ENCODE peak calls at places on chromosomes 12 and 14, in eight cellular contexts. Q, O, B, T, U, N, L and R are unnamed samples.

GRCh38 chr12:108633534-108634224 is at the start of gene SELPLG:
- DNase-seq in Q (no peak), O (peak; percentile 64), B (no peak), T (peak; percentile 64), U (no peak), N (peak; percentile 94), L (peak; percentile 72), R (no peak)

GRCh38 chr12:13986031-13986430 is 4.6 kb upstream of the GRIN2B start:
- DNase-seq in Q (no peak), O (no peak), B (no peak), T (no peak), U (no peak), N (no peak), L (no peak), R (no peak)

GRCh38 chr12:55743967-55744931 is 1.3 kb downstream of the GDF11 start:
- DNase-seq in Q (no peak), O (no peak), B (no peak), T (no peak), U (no peak), N (no peak), L (peak; percentile 27), R (no peak)

GRCh38 chr12:88496429-88497190 is 83.7 kb downstream of the KITLG start:
- DNase-seq in Q (no peak), O (no peak), B (no peak), T (no peak), U (no peak), N (no peak), L (no peak), R (no peak)

GRCh38 chr12:62006076-62006732 is 254.0 kb upstream of the USP15 start:
- DNase-seq in Q (no peak), O (no peak), B (no peak), T (no peak), U (no peak), N (no peak), L (no peak), R (no peak)

GRCh38 chr14:94356379-94357056 is 31.9 kb downstream of the SERPINA1 start:
- DNase-seq in Q (no peak), O (no peak), B (no peak), T (no peak), U (no peak), N (no peak), L (no peak), R (no peak)

GRCh38 chr12:93198086-93198485 is 179.6 kb upstream of the NUDT4 start:
- DNase-seq in Q (no peak), O (no peak), B (no peak), T (no peak), U (no peak), N (no peak), L (no peak), R (no peak)

GRCh38 chr14:90319634-90320541 is 11.9 kb downstream of the NRDE2 start:
- DNase-seq in Q (no peak), O (no peak), B (no peak), T (no peak), U (no peak), N (no peak), L (no peak), R (no peak)

GRCh38 chr12:15037091-15037723 is 64.4 kb downstream of the PDE6H start:
- DNase-seq in Q (no peak), O (no peak), B (no peak), T (no peak), U (no peak), N (no peak), L (no peak), R (no peak)

GRCh38 chr12:130978785-130979184 is 25.1 kb downstream of the ADGRD1 start:
- DNase-seq in Q (no peak), O (no peak), B (no peak), T (no peak), U (no peak), N (no peak), L (no peak), R (no peak)

GRCh38 chr12:24929953-24930352 is 18.9 kb downstream of the BCAT1 start:
- DNase-seq in Q (no peak), O (no peak), B (no peak), T (no peak), U (no peak), N (no peak), L (no peak), R (no peak)

GRCh38 chr14:101843665-101844064 is 82.2 kb downstream of the PPP2R5C start:
- DNase-seq in Q (no peak), O (no peak), B (no peak), T (no peak), U (no peak), N (peak; percentile 70), L (peak; percentile 38), R (no peak)

GRCh38 chr12:113990548-113991223 is 24.6 kb upstream of the RBM19 start:
- DNase-seq in Q (no peak), O (no peak), B (no peak), T (no peak), U (no peak), N (no peak), L (no peak), R (no peak)

GRCh38 chr12:57016348-57016747 is at the start of gene TAC3:
- DNase-seq in Q (no peak), O (no peak), B (no peak), T (no peak), U (no peak), N (no peak), L (no peak), R (no peak)

GRCh38 chr12:3951380-3952135 is 78.4 kb upstream of the PARP11 start:
- DNase-seq in Q (no peak), O (no peak), B (no peak), T (no peak), U (no peak), N (no peak), L (no peak), R (no peak)

GRCh38 chr14:32709072-32709471 is 229.6 kb upstream of the NPAS3 start:
- DNase-seq in Q (peak; percentile 35), O (no peak), B (no peak), T (no peak), U (peak; percentile 36), N (no peak), L (no peak), R (no peak)

GRCh38 chr12:27434673-27435565 is 11.6 kb upstream of the SMCO2 start:
- DNase-seq in Q (no peak), O (peak; percentile 20), B (no peak), T (no peak), U (no peak), N (no peak), L (no peak), R (no peak)

GRCh38 chr14:49761839-49762551 is 6.0 kb upstream of the KLHDC2 start:
- DNase-seq in Q (no peak), O (no peak), B (no peak), T (no peak), U (no peak), N (no peak), L (no peak), R (no peak)

GRCh38 chr14:65981192-65981843 is 504.9 kb upstream of the CCDC196 start:
- DNase-seq in Q (no peak), O (no peak), B (no peak), T (no peak), U (no peak), N (no peak), L (no peak), R (no peak)

GRCh38 chr12:121915841-121916321 is 2.5 kb upstream of the CFAP251 start:
- DNase-seq in Q (no peak), O (no peak), B (no peak), T (no peak), U (no peak), N (no peak), L (no peak), R (no peak)

GRCh38 chr14:57933363-57933762 is 67.5 kb upstream of the SLC35F4 start:
- DNase-seq in Q (no peak), O (no peak), B (no peak), T (no peak), U (no peak), N (no peak), L (no peak), R (no peak)

GRCh38 chr12:42922512-42922865 is 332.9 kb upstream of the PRICKLE1 start:
- DNase-seq in Q (no peak), O (no peak), B (no peak), T (no peak), U (no peak), N (no peak), L (no peak), R (no peak)

GRCh38 chr14:95156765-95157194 is 549 bp downstream of the DICER1 start:
- DNase-seq in Q (peak; percentile 62), O (peak; percentile 53), B (peak; percentile 36), T (no peak), U (no peak), N (peak; percentile 37), L (peak; percentile 13), R (no peak)

GRCh38 chr12:131095826-131096680 is 142.3 kb downstream of the ADGRD1 start:
- DNase-seq in Q (no peak), O (no peak), B (no peak), T (no peak), U (no peak), N (no peak), L (no peak), R (no peak)

GRCh38 chr12:28253175-28253641 is 63.0 kb downstream of the CCDC91 start:
- DNase-seq in Q (no peak), O (no peak), B (no peak), T (no peak), U (no peak), N (no peak), L (peak; percentile 29), R (no peak)

GRCh38 chr12:132285991-132286681 is 43.3 kb downstream of the GALNT9 start:
- DNase-seq in Q (peak; percentile 24), O (peak; percentile 32), B (no peak), T (no peak), U (peak; percentile 3), N (no peak), L (no peak), R (peak; percentile 38)

GRCh38 chr12:88897723-88898122 is 317.5 kb upstream of the KITLG start:
- DNase-seq in Q (no peak), O (no peak), B (no peak), T (no peak), U (no peak), N (no peak), L (no peak), R (no peak)

GRCh38 chr12:104519190-104519857 is 62.6 kb downstream of the CHST11 start:
- DNase-seq in Q (no peak), O (no peak), B (no peak), T (peak; percentile 9), U (no peak), N (peak; percentile 54), L (no peak), R (no peak)

GRCh38 chr14:89417469-89418225 is 614 bp upstream of the FOXN3 start:
- DNase-seq in Q (peak; percentile 56), O (peak; percentile 57), B (peak; percentile 30), T (no peak), U (no peak), N (peak; percentile 65), L (peak; percentile 41), R (peak; percentile 38)

GRCh38 chr12:52221912-52222457 is 11.1 kb upstream of the KRT7 start:
- DNase-seq in Q (no peak), O (no peak), B (peak; percentile 42), T (no peak), U (no peak), N (no peak), L (peak; percentile 84), R (no peak)

GRCh38 chr12:119869720-119870119 is 7.4 kb downstream of the CIT start:
- DNase-seq in Q (no peak), O (no peak), B (no peak), T (no peak), U (peak; percentile 67), N (no peak), L (no peak), R (peak; percentile 77)

GRCh38 chr14:64923015-64923414 is 8.8 kb downstream of the CHURC1 start:
- DNase-seq in Q (no peak), O (no peak), B (no peak), T (no peak), U (no peak), N (no peak), L (no peak), R (no peak)

GRCh38 chr12:115571027-115571426 is 706.5 kb downstream of the MED13L start:
- DNase-seq in Q (no peak), O (no peak), B (no peak), T (no peak), U (no peak), N (no peak), L (no peak), R (no peak)

GRCh38 chr14:20986811-20987210 is 3.0 kb upstream of the METTL17 start:
- DNase-seq in Q (no peak), O (no peak), B (no peak), T (no peak), U (peak; percentile 75), N (no peak), L (no peak), R (peak; percentile 33)